ENCODE peak calls at places on chromosome 1, in eight cellular contexts. N is ascending aorta; Y is CD8-positive, alpha-beta T cell; C is AG09309; K is astrocyte; W is choroid plexus epithelial cell; T is K562; F is testis. V is an unnamed sample.

GRCh38 chr1:23930861-23931471 is 17.8 kb upstream of the CNR2 start:
- DNase-seq in W (peak; percentile 81), K (peak; percentile 65), N (no peak), F (no peak), C (peak; percentile 78), Y (no peak), T (peak; percentile 4), V (peak; percentile 84)

GRCh38 chr1:39136635-39137034 is 67.9 kb upstream of the MACF1 start:
- DNase-seq in C (no peak), N (no peak), W (no peak), T (no peak), Y (no peak), K (no peak), F (no peak), V (no peak)

GRCh38 chr1:150972417-150972940 is 2.2 kb downstream of the CERS2 start:
- DNase-seq in T (no peak), C (no peak), N (no peak), F (no peak), K (no peak), Y (no peak), W (no peak), V (no peak)

GRCh38 chr1:5511381-5512097 is 480.7 kb downstream of the NPHP4 start:
- DNase-seq in K (no peak), T (no peak), Y (no peak), C (no peak), F (no peak), W (no peak), N (no peak), V (no peak)

GRCh38 chr1:117059334-117059677 is 820 bp upstream of the TTF2 start:
- DNase-seq in W (no peak), Y (peak; percentile 78), K (no peak), C (no peak), N (no peak), F (peak; percentile 80), T (no peak), V (no peak)

GRCh38 chr1:67674260-67675011 is 10.6 kb upstream of the GADD45A start:
- DNase-seq in K (peak; percentile 64), W (no peak), N (no peak), T (no peak), F (no peak), C (no peak), Y (peak; percentile 82), V (peak; percentile 74)

GRCh38 chr1:228100822-228101613 is 2.1 kb downstream of the C1orf35 start:
- DNase-seq in T (peak; percentile 18), Y (no peak), C (no peak), N (no peak), K (no peak), W (no peak), F (no peak), V (no peak)

GRCh38 chr1:15341634-15342375 is 67.9 kb upstream of the EFHD2 start:
- DNase-seq in Y (no peak), N (no peak), C (peak; percentile 59), K (peak; percentile 61), W (peak; percentile 75), F (no peak), T (no peak), V (peak; percentile 51)

GRCh38 chr1:2939041-2939552 is 82.2 kb upstream of the ACTRT2 start:
- DNase-seq in W (no peak), T (no peak), C (no peak), N (no peak), K (no peak), Y (no peak), F (no peak), V (no peak)

GRCh38 chr1:228938248-228938891 is 203.1 kb downstream of the RHOU start:
- DNase-seq in Y (peak; percentile 62), K (no peak), C (no peak), T (no peak), F (no peak), W (no peak), N (no peak), V (no peak)

GRCh38 chr1:157352216-157352615 is 200.1 kb downstream of the FCRL5 start:
- DNase-seq in W (no peak), T (no peak), Y (no peak), K (no peak), F (no peak), N (no peak), C (no peak), V (no peak)

GRCh38 chr1:3922201-3922725 is 22.2 kb upstream of the C1orf174 start:
- DNase-seq in F (no peak), T (peak; percentile 42), C (no peak), W (no peak), N (no peak), K (no peak), Y (no peak), V (no peak)

GRCh38 chr1:235642021-235642942 is 7.3 kb downstream of the GNG4 start:
- DNase-seq in Y (peak; percentile 84), T (peak; percentile 32), K (peak; percentile 68), W (peak; percentile 71), F (no peak), N (no peak), C (no peak), V (no peak)

DNA sequence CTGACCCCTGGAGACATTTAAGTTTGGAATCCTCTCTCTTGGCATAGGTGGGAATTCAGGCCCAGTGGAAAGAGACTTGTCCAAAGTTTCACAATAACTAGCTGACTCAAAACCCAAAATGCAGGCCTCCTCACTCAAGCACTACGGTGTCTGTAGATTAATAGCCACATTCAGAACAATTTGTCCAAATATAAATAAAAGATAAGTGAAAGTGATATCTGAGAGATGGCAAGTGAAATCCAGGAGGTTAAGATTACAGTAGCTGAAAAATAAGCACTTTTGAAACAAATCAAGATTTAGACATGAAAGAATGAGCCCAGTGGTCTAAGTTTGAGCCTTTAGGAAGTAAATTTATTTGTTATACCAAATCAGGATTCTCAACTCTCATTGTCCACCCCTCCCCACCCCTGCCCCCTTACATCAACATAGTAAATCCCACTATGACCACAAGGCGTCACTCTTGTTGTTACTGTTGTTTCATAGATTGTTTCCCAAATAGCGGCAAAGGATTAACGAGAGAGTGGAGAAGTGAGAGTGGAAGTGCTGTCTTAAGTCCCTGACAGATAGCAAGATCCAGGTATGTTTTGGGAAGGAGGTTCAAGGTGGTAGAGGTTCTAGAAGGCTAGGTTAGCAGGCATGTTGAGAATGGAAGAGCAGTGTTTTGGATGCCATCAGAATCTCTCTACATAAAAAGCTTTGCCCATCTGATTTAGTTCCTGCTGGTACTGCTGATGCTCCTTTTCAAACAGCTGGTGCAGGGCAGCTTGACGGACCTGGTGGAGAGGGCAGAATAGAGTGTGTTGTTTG is 7.1 kb upstream of the TPM3 start:
- DNase-seq in F (peak; percentile 72), K (peak; percentile 48), T (peak; percentile 77), C (no peak), Y (peak; percentile 47), N (no peak), W (peak; percentile 83), V (peak; percentile 59)
- H3K4me3 ChIP-seq in F (no peak overlapping the region), K (no peak overlapping the region), T (no peak overlapping the region), C (no peak overlapping the region), Y (no peak overlapping the region), N (no peak overlapping the region), W (peak overlapping the region; percentile 16), V (peak overlapping the region; percentile 32)

GRCh38 chr1:204249736-204250427 is 36.1 kb upstream of the GOLT1A start:
- DNase-seq in T (no peak), W (no peak), K (no peak), Y (no peak), N (no peak), C (no peak), F (no peak), V (no peak)
- TF ChIP-seq CTCF in T (no peak), W (no peak), K (no peak), Y (no peak), N (no peak), C (no peak), F (no peak), V (no peak)

GRCh38 chr1:245142976-245143375 is 11.8 kb upstream of the KIF26B start:
- DNase-seq in F (no peak), K (no peak), T (no peak), Y (no peak), W (no peak), N (no peak), C (no peak), V (no peak)

GRCh38 chr1:245143849-245144248 is 10.9 kb upstream of the KIF26B start:
- DNase-seq in F (no peak), T (no peak), W (no peak), Y (no peak), N (no peak), C (no peak), K (no peak), V (no peak)

GRCh38 chr1:245153645-245154428 is 948 bp upstream of the KIF26B start:
- DNase-seq in F (peak; percentile 20), W (peak; percentile 33), C (no peak), Y (no peak), N (no peak), K (no peak), T (peak; percentile 37), V (no peak)

GRCh38 chr1:245153081-245153644 is 1.6 kb upstream of the KIF26B start:
- DNase-seq in N (no peak), C (no peak), T (peak; percentile 72), W (peak; percentile 88), F (peak; percentile 79), Y (peak; percentile 67), K (peak; percentile 41), V (peak; percentile 76)

DNA sequence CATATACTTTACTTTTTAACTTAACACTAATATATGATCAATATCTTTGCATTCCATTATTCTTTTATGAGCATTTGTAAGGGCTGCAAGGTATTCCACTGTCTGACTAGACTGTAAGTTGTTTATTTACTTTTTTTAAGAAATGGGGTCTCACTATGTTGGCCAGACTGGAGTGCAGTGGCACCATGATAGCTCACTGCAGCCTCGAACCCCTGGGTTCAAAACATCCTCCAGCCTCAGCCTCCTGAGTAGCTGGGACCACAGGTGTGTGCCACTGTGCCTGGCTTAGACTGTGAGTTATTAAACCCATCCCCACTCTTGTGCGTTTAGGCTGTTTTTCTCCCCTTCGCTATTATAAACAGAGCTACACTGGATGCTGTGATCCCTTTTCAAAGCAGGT is 6.7 kb upstream of the KIF26B start:
- DNase-seq in N (no peak), C (no peak), T (no peak), W (no peak), Y (no peak), F (no peak), K (no peak), V (no peak)
- H3K4me3 ChIP-seq in N (no peak overlapping the region), C (no peak overlapping the region), T (no peak overlapping the region), W (no peak overlapping the region), Y (no peak overlapping the region), F (no peak overlapping the region), K (no peak overlapping the region), V (no peak overlapping the region)

GRCh38 chr1:179883040-179883501 is 986 bp downstream of the TOR1AIP1 start:
- DNase-seq in Y (peak; percentile 53), K (no peak), C (no peak), W (peak; percentile 25), T (no peak), F (no peak), N (no peak), V (no peak)

GRCh38 chr1:179879797-179880196 is 2.2 kb upstream of the TOR1AIP2 start:
- DNase-seq in W (no peak), F (no peak), Y (no peak), T (no peak), N (no peak), C (no peak), K (no peak), V (no peak)

GRCh38 chr1:179881642-179882252 is 338 bp upstream of the TOR1AIP1 start:
- DNase-seq in W (peak; percentile 97), C (peak; percentile 91), Y (no peak), K (peak; percentile 90), N (peak; percentile 71), T (no peak), F (peak; percentile 93), V (peak; percentile 96)

GRCh38 chr1:179883739-179884138 is 1.7 kb downstream of the TOR1AIP1 start:
- DNase-seq in F (no peak), N (no peak), T (peak; percentile 35), C (no peak), Y (peak; percentile 79), W (no peak), K (peak; percentile 63), V (no peak)

GRCh38 chr1:179882253-179883039 is at the start of gene TOR1AIP1:
- DNase-seq in K (peak; percentile 94), W (peak; percentile 99), F (peak; percentile 96), C (peak; percentile 90), N (peak; percentile 85), T (peak; percentile 91), Y (peak; percentile 98), V (peak; percentile 98)
- TF ChIP-seq CTCF in K (no peak), W (peak; percentile 58), F (peak; percentile 36), C (peak; percentile 40), N (peak; percentile 24), T (peak; percentile 26), Y (peak; percentile 41), V (peak; percentile 33)

V was measured in AG10803.